ENCODE peak calls at places on chromosomes 12 and 14, in nine cellular contexts. H is left cardiac atrium, U is T47D, M is cardiac muscle cell, Y is MM.1S, J is activated T-cell treated with anti-CD3 and anti-CD28 coated beads for 48 hours, G is glutamatergic neuron, A is ureter, R is progenitor cell of endocrine pancreas. Z is an unnamed sample.

GRCh38 chr12:118327381-118327780 is 45.3 kb downstream of the TAOK3 start:
- DNase-seq in H (no peak), U (no peak), M (no peak), Y (no peak), J (no peak), G (no peak), A (no peak), R (no peak), Z (no peak)

GRCh38 chr12:93519859-93520258 is 52.5 kb downstream of the MRPL42 start:
- DNase-seq in H (no peak), U (no peak), M (no peak), Y (no peak), J (no peak), G (no peak), A (no peak), R (no peak), Z (no peak)

GRCh38 chr12:57147641-57147944 is 174 bp upstream of the LRP1-AS start:
- DNase-seq in H (no peak), U (no peak), M (no peak), Y (no peak), J (no peak), G (no peak), A (no peak), R (no peak), Z (no peak)

GRCh38 chr12:1306096-1306495 is 288.3 kb downstream of the FBXL14 start:
- DNase-seq in H (no peak), U (no peak), M (peak; percentile 9), Y (no peak), J (no peak), G (no peak), A (no peak), R (no peak), Z (no peak)

GRCh38 chr14:63896278-63896720 is 43.5 kb downstream of the SYNE2 start:
- DNase-seq in H (peak; percentile 65), U (peak; percentile 70), M (no peak), Y (no peak), J (no peak), G (no peak), A (peak; percentile 66), R (no peak), Z (no peak)

GRCh38 chr12:6547987-6548386 is 7.9 kb downstream of the IFFO1 start:
- DNase-seq in H (peak; percentile 57), U (no peak), M (no peak), Y (no peak), J (no peak), G (no peak), A (no peak), R (no peak), Z (no peak)

GRCh38 chr14:26531894-26532293 is 65.9 kb downstream of the NOVA1 start:
- DNase-seq in H (no peak), U (peak; percentile 44), M (no peak), Y (no peak), J (no peak), G (no peak), A (no peak), R (no peak), Z (peak; percentile 9)

GRCh38 chr14:65101631-65102440 is 481 bp downstream of the MAX start:
- DNase-seq in H (peak; percentile 37), U (no peak), M (peak; percentile 38), Y (no peak), J (peak; percentile 13), G (peak; percentile 38), A (peak; percentile 59), R (peak; percentile 31), Z (no peak)

GRCh38 chr14:105074601-105075053 is 9.4 kb upstream of the GPR132 start:
- DNase-seq in H (no peak), U (no peak), M (no peak), Y (no peak), J (no peak), G (no peak), A (no peak), R (no peak), Z (no peak)

GRCh38 chr14:100899841-100900771 is 3.4 kb downstream of the RTL1 start:
- DNase-seq in H (no peak), U (peak; percentile 9), M (peak; percentile 30), Y (no peak), J (no peak), G (no peak), A (no peak), R (no peak), Z (no peak)

GRCh38 chr12:132292328-132293319 is 36.8 kb downstream of the GALNT9 start:
- DNase-seq in H (peak; percentile 9), U (no peak), M (no peak), Y (no peak), J (no peak), G (peak; percentile 3), A (no peak), R (no peak), Z (no peak)

GRCh38 chr12:113676547-113676946 is 204.9 kb upstream of the LHX5 start:
- DNase-seq in H (no peak), U (no peak), M (no peak), Y (no peak), J (no peak), G (no peak), A (no peak), R (no peak), Z (no peak)

GRCh38 chr12:27966870-27967269 is 5.7 kb downstream of the PTHLH start:
- DNase-seq in H (no peak), U (no peak), M (no peak), Y (no peak), J (no peak), G (no peak), A (no peak), R (no peak), Z (peak; percentile 65)

GRCh38 chr12:77120695-77121094 is 55.3 kb upstream of the E2F7 start:
- DNase-seq in H (no peak), U (no peak), M (no peak), Y (no peak), J (no peak), G (no peak), A (no peak), R (no peak), Z (no peak)

GRCh38 chr12:80598004-80598606 is 109.3 kb upstream of the MYF6 start:
- DNase-seq in H (no peak), U (peak; percentile 70), M (peak; percentile 29), Y (peak; percentile 15), J (no peak), G (no peak), A (no peak), R (no peak), Z (peak; percentile 52)

GRCh38 chr12:124507188-124508109 is 60.0 kb downstream of the NCOR2 start:
- DNase-seq in H (peak; percentile 66), U (no peak), M (no peak), Y (no peak), J (no peak), G (no peak), A (no peak), R (no peak), Z (no peak)

GRCh38 chr12:105025890-105026289 is 39.8 kb downstream of the NOPCHAP1 start:
- DNase-seq in H (peak; percentile 25), U (peak; percentile 18), M (no peak), Y (no peak), J (no peak), G (no peak), A (peak; percentile 55), R (no peak), Z (no peak)

GRCh38 chr14:37403656-37404055 is 191.4 kb downstream of the FOXA1 start:
- DNase-seq in H (no peak), U (no peak), M (no peak), Y (no peak), J (no peak), G (no peak), A (no peak), R (no peak), Z (no peak)

GRCh38 chr12:29160230-29160629 is 11.2 kb downstream of the FAR2 start:
- DNase-seq in H (no peak), U (no peak), M (no peak), Y (no peak), J (no peak), G (no peak), A (no peak), R (no peak), Z (no peak)

GRCh38 chr12:88273450-88273849 is 131.3 kb downstream of the TMTC3 start:
- DNase-seq in H (no peak), U (no peak), M (no peak), Y (no peak), J (no peak), G (no peak), A (no peak), R (no peak), Z (no peak)

GRCh38 chr12:15752780-15753179 is 36.4 kb downstream of the EPS8 start:
- DNase-seq in H (no peak), U (no peak), M (no peak), Y (no peak), J (no peak), G (no peak), A (no peak), R (no peak), Z (no peak)

GRCh38 chr12:127145929-127146789 is 1120.8 kb upstream of the TMEM132C start:
- DNase-seq in H (peak; percentile 91), U (no peak), M (peak; percentile 46), Y (no peak), J (peak; percentile 74), G (peak; percentile 86), A (peak; percentile 73), R (no peak), Z (no peak)

GRCh38 chr12:131422744-131423143 is 288.1 kb upstream of the SFSWAP start:
- DNase-seq in H (no peak), U (no peak), M (no peak), Y (no peak), J (no peak), G (no peak), A (no peak), R (no peak), Z (no peak)

GRCh38 chr14:59037086-59037485 is 151.4 kb upstream of the DAAM1 start:
- DNase-seq in H (no peak), U (no peak), M (no peak), Y (no peak), J (no peak), G (no peak), A (no peak), R (no peak), Z (no peak)

GRCh38 chr12:124548854-124549378 is 18.5 kb downstream of the NCOR2 start:
- DNase-seq in H (peak; percentile 71), U (no peak), M (no peak), Y (no peak), J (peak; percentile 29), G (no peak), A (no peak), R (no peak), Z (no peak)

GRCh38 chr12:54040148-54040494 is 7.3 kb downstream of the HOXC5 start:
- DNase-seq in H (no peak), U (peak; percentile 55), M (no peak), Y (no peak), J (no peak), G (no peak), A (no peak), R (no peak), Z (peak; percentile 18)

GRCh38 chr14:22472935-22473854 is 115.8 kb downstream of the DAD1 start:
- DNase-seq in H (no peak), U (no peak), M (peak; percentile 60), Y (peak; percentile 33), J (no peak), G (no peak), A (no peak), R (no peak), Z (peak; percentile 48)

GRCh38 chr12:71710276-71711125 is 24.6 kb downstream of the TMEM19 start:
- DNase-seq in H (no peak), U (no peak), M (no peak), Y (no peak), J (no peak), G (no peak), A (peak; percentile 45), R (no peak), Z (no peak)

GRCh38 chr12:64826234-64826633 is 1.8 kb downstream of the TBC1D30 start:
- DNase-seq in H (peak; percentile 72), U (peak; percentile 15), M (peak; percentile 90), Y (no peak), J (peak; percentile 43), G (no peak), A (peak; percentile 52), R (peak; percentile 61), Z (no peak)

GRCh38 chr12:54988402-54989054 is 4.0 kb upstream of the TESPA1 start:
- DNase-seq in H (peak; percentile 74), U (peak; percentile 15), M (no peak), Y (peak; percentile 60), J (no peak), G (peak; percentile 56), A (no peak), R (no peak), Z (no peak)

GRCh38 chr14:54669759-54670630 is 103.1 kb downstream of the SAMD4A start:
- DNase-seq in H (no peak), U (no peak), M (no peak), Y (no peak), J (no peak), G (no peak), A (no peak), R (no peak), Z (no peak)